ENCODE peak calls at places on chromosomes 2 and 18, in ten cellular contexts. One of them, this sample, is unnamed.

GRCh38 chr18:77135339-77136075 is 2.9 kb upstream of the MBP start:
- DNase-seq in HCT116: no peak
- DNase-seq in IMR-90: no peak
- DNase-seq in BJ: no peak
- DNase-seq in fibroblast of lung: no peak
- DNase-seq in fibroblast of the aortic adventitia: no peak
- DNase-seq in dorsolateral prefrontal cortex: no peak
- DNase-seq in colonic mucosa: no peak
- DNase-seq in AG04450: no peak
- DNase-seq in AG04449: no peak
- DNase-seq in this sample: no peak

GRCh38 chr2:230254152-230254881 is 28.8 kb downstream of the SP140 start:
- DNase-seq in BJ: no peak
- DNase-seq in AG04449: no peak
- DNase-seq in fibroblast of lung: no peak
- DNase-seq in HCT116: no peak
- DNase-seq in dorsolateral prefrontal cortex: no peak
- DNase-seq in colonic mucosa: no peak
- DNase-seq in fibroblast of the aortic adventitia: no peak
- DNase-seq in IMR-90: no peak
- DNase-seq in AG04450: no peak
- DNase-seq in this sample: no peak

GRCh38 chr2:27871805-27872204 is 18.4 kb downstream of the RBKS start:
- DNase-seq in BJ: no peak
- DNase-seq in fibroblast of lung: no peak
- DNase-seq in dorsolateral prefrontal cortex: no peak
- DNase-seq in AG04450: no peak
- DNase-seq in fibroblast of the aortic adventitia: no peak
- DNase-seq in AG04449: no peak
- DNase-seq in colonic mucosa: no peak
- DNase-seq in IMR-90: no peak
- DNase-seq in HCT116: no peak
- DNase-seq in this sample: no peak

GRCh38 chr2:203574824-203575223 is 39.7 kb upstream of the RAPH1 start:
- DNase-seq in fibroblast of lung: no peak
- DNase-seq in HCT116: no peak
- DNase-seq in AG04449: no peak
- DNase-seq in fibroblast of the aortic adventitia: no peak
- DNase-seq in AG04450: no peak
- DNase-seq in BJ: no peak
- DNase-seq in colonic mucosa: no peak
- DNase-seq in dorsolateral prefrontal cortex: no peak
- DNase-seq in IMR-90: no peak
- DNase-seq in this sample: no peak

GRCh38 chr2:232263295-232263694 is 115.3 kb upstream of the ALPP start:
- DNase-seq in AG04449: no peak
- DNase-seq in fibroblast of lung: no peak
- DNase-seq in IMR-90: no peak
- DNase-seq in AG04450: no peak
- DNase-seq in dorsolateral prefrontal cortex: no peak
- DNase-seq in colonic mucosa: no peak
- DNase-seq in fibroblast of the aortic adventitia: no peak
- DNase-seq in HCT116: no peak
- DNase-seq in BJ: no peak
- DNase-seq in this sample: no peak

GRCh38 chr2:168184896-168185513 is 62.4 kb downstream of the STK39 start:
- DNase-seq in BJ: peak
- DNase-seq in AG04450: no peak
- DNase-seq in AG04449: no peak
- DNase-seq in HCT116: no peak
- DNase-seq in fibroblast of the aortic adventitia: no peak
- DNase-seq in dorsolateral prefrontal cortex: no peak
- DNase-seq in IMR-90: no peak
- DNase-seq in colonic mucosa: no peak
- DNase-seq in fibroblast of lung: no peak
- DNase-seq in this sample: no peak

GRCh38 chr2:62208082-62208757 is 12.3 kb downstream of the B3GNT2 start:
- DNase-seq in IMR-90: no peak
- DNase-seq in colonic mucosa: no peak
- DNase-seq in AG04449: no peak
- DNase-seq in fibroblast of the aortic adventitia: no peak
- DNase-seq in fibroblast of lung: no peak
- DNase-seq in dorsolateral prefrontal cortex: no peak
- DNase-seq in BJ: no peak
- DNase-seq in HCT116: no peak
- DNase-seq in AG04450: no peak
- DNase-seq in this sample: no peak

GRCh38 chr2:190863946-190864345 is 16.7 kb upstream of the GLS start:
- DNase-seq in AG04449: no peak
- DNase-seq in colonic mucosa: no peak
- DNase-seq in HCT116: no peak
- DNase-seq in BJ: no peak
- DNase-seq in dorsolateral prefrontal cortex: no peak
- DNase-seq in fibroblast of lung: no peak
- DNase-seq in AG04450: no peak
- DNase-seq in IMR-90: no peak
- DNase-seq in fibroblast of the aortic adventitia: peak
- DNase-seq in this sample: peak

GRCh38 chr2:2644040-2644439 is 313.0 kb upstream of the MYT1L start:
- DNase-seq in BJ: no peak
- DNase-seq in AG04450: no peak
- DNase-seq in fibroblast of the aortic adventitia: no peak
- DNase-seq in IMR-90: no peak
- DNase-seq in dorsolateral prefrontal cortex: no peak
- DNase-seq in HCT116: no peak
- DNase-seq in colonic mucosa: no peak
- DNase-seq in AG04449: no peak
- DNase-seq in fibroblast of lung: no peak
- DNase-seq in this sample: no peak

GRCh38 chr2:229445501-229446294 is 174.6 kb upstream of the PID1 start:
- DNase-seq in HCT116: no peak
- DNase-seq in colonic mucosa: no peak
- DNase-seq in BJ: peak
- DNase-seq in dorsolateral prefrontal cortex: peak
- DNase-seq in fibroblast of lung: peak
- DNase-seq in IMR-90: peak
- DNase-seq in AG04449: no peak
- DNase-seq in fibroblast of the aortic adventitia: peak
- DNase-seq in AG04450: no peak
- DNase-seq in this sample: no peak

DNA sequence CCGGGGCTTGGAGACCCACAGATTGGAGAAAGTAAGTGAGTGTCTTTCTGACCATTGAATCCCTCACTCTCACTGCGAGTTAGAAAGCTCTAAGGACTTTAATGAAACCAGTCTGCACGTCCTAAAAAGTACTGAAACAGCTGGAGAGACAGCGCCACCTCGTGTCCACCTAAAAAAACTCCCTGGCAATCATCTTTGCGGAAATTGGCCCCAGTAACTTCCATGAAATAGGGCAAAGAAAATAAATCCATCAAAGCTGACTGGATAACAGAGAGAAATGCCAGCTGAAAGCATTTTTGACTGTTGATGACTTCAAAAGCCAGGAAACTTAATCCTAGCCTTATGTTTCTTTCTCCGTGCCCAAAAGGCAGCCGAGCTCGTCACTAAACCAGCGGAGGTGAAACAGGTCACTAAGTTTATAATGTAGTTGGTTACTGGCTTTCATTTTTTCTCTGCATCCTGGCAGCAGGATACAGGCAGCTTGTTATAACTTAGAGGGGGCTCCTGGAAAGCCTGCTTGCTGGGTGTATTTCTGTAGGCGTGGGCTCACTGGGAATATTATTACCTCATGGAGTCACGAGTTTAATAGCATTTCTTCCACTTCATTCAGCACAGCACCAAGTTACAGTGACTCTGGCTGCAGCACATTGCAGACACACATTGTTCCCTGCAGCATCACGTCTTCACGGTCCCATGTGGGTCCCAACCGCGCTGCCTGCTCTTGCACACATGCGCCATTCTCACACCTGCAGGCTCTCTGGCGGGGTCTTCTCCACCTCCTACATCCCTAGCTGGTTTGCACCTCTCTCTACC is 266.5 kb downstream of the HRH4 start:
- DNase-seq in AG04450: peak
- DNase-seq in fibroblast of lung: peak
- DNase-seq in AG04449: peak
- DNase-seq in BJ: no peak
- DNase-seq in colonic mucosa: peak
- DNase-seq in fibroblast of the aortic adventitia: peak
- DNase-seq in dorsolateral prefrontal cortex: peak
- DNase-seq in HCT116: peak
- DNase-seq in IMR-90: peak
- DNase-seq in this sample: peak
- H3K4me3 ChIP-seq in AG04450: no peak
- H3K4me3 ChIP-seq in fibroblast of lung: peak
- H3K4me3 ChIP-seq in AG04449: peak
- H3K4me3 ChIP-seq in BJ: peak
- H3K4me3 ChIP-seq in colonic mucosa: no peak
- H3K4me3 ChIP-seq in fibroblast of the aortic adventitia: peak
- H3K4me3 ChIP-seq in dorsolateral prefrontal cortex: peak
- H3K4me3 ChIP-seq in HCT116: no peak
- H3K4me3 ChIP-seq in IMR-90: no peak
- H3K4me3 ChIP-seq in this sample: no peak

DNA sequence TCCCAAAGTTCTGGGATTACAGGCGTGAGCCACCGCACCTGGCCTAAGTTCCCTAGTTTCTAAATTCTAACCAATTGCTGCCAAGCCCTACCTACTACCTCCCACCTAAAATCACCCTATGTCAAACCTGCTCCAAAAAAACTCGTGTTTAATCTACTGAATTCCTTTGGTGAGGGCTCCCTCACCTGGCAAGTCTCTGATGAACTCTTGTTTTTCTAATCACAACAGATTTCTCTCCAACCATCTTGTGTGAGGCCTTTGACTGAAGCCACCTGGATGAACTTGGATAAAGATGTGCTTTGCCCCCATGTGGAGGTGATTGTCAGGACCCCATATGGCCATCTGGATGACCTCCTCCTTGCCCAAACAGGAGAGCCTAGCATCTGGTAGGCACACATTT is 17.4 kb upstream of the SLC35G4 start:
- DNase-seq in fibroblast of the aortic adventitia: no peak
- DNase-seq in HCT116: no peak
- DNase-seq in AG04449: no peak
- DNase-seq in colonic mucosa: no peak
- DNase-seq in IMR-90: no peak
- DNase-seq in BJ: no peak
- DNase-seq in fibroblast of lung: no peak
- DNase-seq in dorsolateral prefrontal cortex: no peak
- DNase-seq in AG04450: no peak
- DNase-seq in this sample: no peak
- TF ChIP-seq CTCF in fibroblast of the aortic adventitia: no peak
- TF ChIP-seq CTCF in HCT116: no peak
- TF ChIP-seq CTCF in AG04449: no peak
- TF ChIP-seq CTCF in colonic mucosa: no peak
- TF ChIP-seq CTCF in IMR-90: no peak
- TF ChIP-seq CTCF in BJ: no peak
- TF ChIP-seq CTCF in fibroblast of lung: no peak
- TF ChIP-seq CTCF in dorsolateral prefrontal cortex: no peak
- TF ChIP-seq CTCF in AG04450: no peak
- TF ChIP-seq CTCF in this sample: no peak

GRCh38 chr2:39851691-39852110 is 72.6 kb upstream of the THUMPD2 start:
- DNase-seq in dorsolateral prefrontal cortex: no peak
- DNase-seq in AG04450: peak
- DNase-seq in fibroblast of lung: peak
- DNase-seq in colonic mucosa: no peak
- DNase-seq in fibroblast of the aortic adventitia: peak
- DNase-seq in BJ: peak
- DNase-seq in HCT116: no peak
- DNase-seq in AG04449: peak
- DNase-seq in IMR-90: peak
- DNase-seq in this sample: peak
- H3K4me3 ChIP-seq in dorsolateral prefrontal cortex: peak
- H3K4me3 ChIP-seq in AG04450: no peak
- H3K4me3 ChIP-seq in fibroblast of lung: no peak
- H3K4me3 ChIP-seq in colonic mucosa: no peak
- H3K4me3 ChIP-seq in fibroblast of the aortic adventitia: no peak
- H3K4me3 ChIP-seq in BJ: no peak
- H3K4me3 ChIP-seq in HCT116: no peak
- H3K4me3 ChIP-seq in AG04449: peak
- H3K4me3 ChIP-seq in IMR-90: no peak
- H3K4me3 ChIP-seq in this sample: no peak

GRCh38 chr2:96115631-96116423 is 544 bp downstream of the ADRA2B start:
- DNase-seq in AG04450: no peak
- DNase-seq in colonic mucosa: no peak
- DNase-seq in fibroblast of the aortic adventitia: no peak
- DNase-seq in dorsolateral prefrontal cortex: no peak
- DNase-seq in fibroblast of lung: no peak
- DNase-seq in IMR-90: no peak
- DNase-seq in HCT116: no peak
- DNase-seq in BJ: no peak
- DNase-seq in AG04449: no peak
- DNase-seq in this sample: no peak

GRCh38 chr2:96116424-96116878 is at the start of gene ADRA2B:
- DNase-seq in AG04450: no peak
- DNase-seq in BJ: no peak
- DNase-seq in dorsolateral prefrontal cortex: no peak
- DNase-seq in colonic mucosa: peak
- DNase-seq in fibroblast of the aortic adventitia: no peak
- DNase-seq in IMR-90: no peak
- DNase-seq in AG04449: no peak
- DNase-seq in fibroblast of lung: no peak
- DNase-seq in HCT116: peak
- DNase-seq in this sample: peak

GRCh38 chr2:96117701-96118588 is 1.6 kb upstream of the ADRA2B start:
- DNase-seq in HCT116: no peak
- DNase-seq in colonic mucosa: no peak
- DNase-seq in fibroblast of lung: no peak
- DNase-seq in AG04450: no peak
- DNase-seq in IMR-90: no peak
- DNase-seq in fibroblast of the aortic adventitia: no peak
- DNase-seq in BJ: no peak
- DNase-seq in dorsolateral prefrontal cortex: no peak
- DNase-seq in AG04449: no peak
- DNase-seq in this sample: peak

GRCh38 chr2:96118698-96119388 is 2.5 kb upstream of the ADRA2B start:
- DNase-seq in HCT116: no peak
- DNase-seq in AG04449: no peak
- DNase-seq in IMR-90: no peak
- DNase-seq in fibroblast of lung: no peak
- DNase-seq in BJ: no peak
- DNase-seq in colonic mucosa: no peak
- DNase-seq in dorsolateral prefrontal cortex: no peak
- DNase-seq in AG04450: no peak
- DNase-seq in fibroblast of the aortic adventitia: no peak
- DNase-seq in this sample: no peak

DNA sequence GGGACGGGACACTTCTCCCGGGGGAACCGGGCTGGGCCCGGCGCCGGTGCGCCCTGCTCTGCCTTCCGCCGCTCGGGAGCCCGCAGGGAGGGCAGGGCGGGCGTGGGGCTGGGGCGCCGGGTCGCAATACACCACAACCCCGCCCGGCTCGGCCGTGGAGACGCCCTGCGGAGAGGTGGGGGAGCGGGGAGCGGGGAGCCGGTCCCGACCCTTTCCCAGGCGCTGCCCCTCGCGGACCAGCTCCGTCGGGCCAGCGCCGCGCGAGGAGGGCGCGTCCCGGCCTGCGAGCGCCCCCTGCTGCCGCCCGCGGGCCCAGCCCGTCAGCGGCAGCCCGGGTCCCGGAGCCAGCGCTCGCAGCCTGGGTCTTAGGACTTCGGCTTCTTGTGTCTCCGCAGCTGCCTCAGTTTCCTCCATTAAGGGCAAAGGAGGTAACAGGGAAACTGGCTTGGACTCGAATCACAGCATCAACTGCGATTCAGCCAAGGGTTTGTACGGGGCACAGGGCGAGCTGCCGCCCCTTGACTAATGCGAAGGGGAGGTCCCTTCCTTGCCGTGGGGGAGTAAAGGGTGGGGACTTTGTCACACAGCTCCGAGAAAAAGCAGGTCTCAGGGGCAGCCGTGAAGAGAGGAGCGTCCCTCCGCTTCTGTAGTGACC is 635 bp upstream of the ADRA2B start:
- DNase-seq in HCT116: no peak
- DNase-seq in dorsolateral prefrontal cortex: no peak
- DNase-seq in BJ: no peak
- DNase-seq in IMR-90: peak
- DNase-seq in AG04450: no peak
- DNase-seq in colonic mucosa: peak
- DNase-seq in fibroblast of the aortic adventitia: peak
- DNase-seq in fibroblast of lung: no peak
- DNase-seq in AG04449: no peak
- DNase-seq in this sample: peak
- TF ChIP-seq CTCF in HCT116: no peak
- TF ChIP-seq CTCF in dorsolateral prefrontal cortex: peak
- TF ChIP-seq CTCF in BJ: peak
- TF ChIP-seq CTCF in IMR-90: peak
- TF ChIP-seq CTCF in AG04450: peak
- TF ChIP-seq CTCF in colonic mucosa: peak
- TF ChIP-seq CTCF in fibroblast of the aortic adventitia: peak
- TF ChIP-seq CTCF in fibroblast of lung: peak
- TF ChIP-seq CTCF in AG04449: peak
- TF ChIP-seq CTCF in this sample: peak

This sample was measured in hepatocyte.